ENCODE peak calls at places on chromosomes 11 and 22, in six cellular contexts. N is hypothalamus, H is NCI-H774, Z is HTR-8/SVneo, D is Kasumi-1, I is adipocyte. K is an unnamed sample.
A peak's percentile ranks its signal among the peaks of the same experiment; 100 is the strongest.

GRCh38 chr22:21940521-21940920 is 12.1 kb downstream of the PPM1F start:
- DNase-seq in H (no peak), I (no peak), D (peak; percentile 86), Z (no peak), N (peak; percentile 27), K (no peak)

GRCh38 chr11:67119577-67120391 is 721 bp downstream of the KDM2A start:
- DNase-seq in H (no peak), D (peak; percentile 18), N (peak; percentile 63), Z (no peak), I (peak; percentile 58), K (no peak)

GRCh38 chr22:40951795-40952602 is 821 bp downstream of the RBX1 start:
- DNase-seq in N (no peak), I (peak; percentile 58), H (no peak), Z (no peak), D (peak; percentile 53), K (no peak)

GRCh38 chr11:128871165-128871564 is 4.1 kb upstream of the KCNJ1 start:
- DNase-seq in H (no peak), Z (no peak), I (no peak), N (no peak), D (no peak), K (no peak)

GRCh38 chr11:110093407-110094297 is 460 bp downstream of the ZC3H12C start:
- DNase-seq in D (no peak), Z (peak; percentile 57), H (peak; percentile 55), N (peak; percentile 74), I (peak; percentile 81), K (peak; percentile 89)

GRCh38 chr11:65448074-65448417 is 25.4 kb downstream of the NEAT1 start:
- DNase-seq in N (no peak), D (no peak), I (peak; percentile 22), H (no peak), Z (no peak), K (no peak)

GRCh38 chr11:94774345-94774744 is 6.2 kb downstream of the AMOTL1 start:
- DNase-seq in H (no peak), I (no peak), N (no peak), Z (no peak), D (no peak), K (no peak)

GRCh38 chr11:65551572-65552398 is 6.4 kb downstream of the LTBP3 start:
- DNase-seq in D (peak; percentile 27), N (no peak), Z (no peak), H (peak; percentile 87), I (peak; percentile 52), K (no peak)

GRCh38 chr22:48301421-48301820 is 1526.3 kb downstream of the BRD1 start:
- DNase-seq in I (no peak), D (no peak), Z (no peak), H (no peak), N (no peak), K (no peak)

GRCh38 chr11:117187799-117188481 is 9.4 kb downstream of the SIDT2 start:
- DNase-seq in H (no peak), Z (no peak), I (no peak), D (no peak), N (no peak), K (no peak)

GRCh38 chr11:78557236-78557635 is 17.4 kb downstream of the NARS2 start:
- DNase-seq in H (no peak), Z (no peak), D (no peak), I (no peak), N (no peak), K (no peak)

GRCh38 chr22:48957311-48957986 is 870.2 kb downstream of the BRD1 start:
- DNase-seq in D (no peak), Z (no peak), H (no peak), N (no peak), I (no peak), K (no peak)

GRCh38 chr11:105033344-105033743 is 1.6 kb downstream of the CASP1 start:
- DNase-seq in D (no peak), Z (no peak), I (no peak), N (no peak), H (no peak), K (no peak)

GRCh38 chr22:45629469-45630089 is 42.1 kb upstream of the ATXN10 start:
- DNase-seq in H (peak; percentile 28), D (no peak), Z (no peak), N (no peak), I (no peak), K (no peak)

GRCh38 chr11:119427279-119427678 is 4.3 kb upstream of the THY1 start:
- DNase-seq in H (no peak), I (no peak), Z (no peak), N (no peak), D (no peak), K (no peak)

GRCh38 chr22:46033256-46034200 is 56.6 kb upstream of the WNT7B start:
- DNase-seq in D (no peak), Z (no peak), I (no peak), N (no peak), H (no peak), K (no peak)

GRCh38 chr11:45576461-45577215 is 88.8 kb downstream of the CHST1 start:
- DNase-seq in I (no peak), D (no peak), Z (no peak), N (peak; percentile 57), H (no peak), K (no peak)

GRCh38 chr11:57315491-57315890 is 9.3 kb downstream of the TNKS1BP1 start:
- DNase-seq in H (no peak), I (no peak), Z (no peak), N (no peak), D (peak; percentile 83), K (no peak)

GRCh38 chr22:44132724-44133123 is 48.0 kb upstream of the PARVG start:
- DNase-seq in D (no peak), H (no peak), N (no peak), I (no peak), Z (no peak), K (no peak)

GRCh38 chr22:47773635-47774034 is 1011.2 kb downstream of the TBC1D22A start:
- DNase-seq in H (no peak), Z (no peak), N (no peak), D (no peak), I (no peak), K (no peak)

GRCh38 chr22:17633217-17633997 is 4.9 kb upstream of the ATP6V1E1 start:
- DNase-seq in H (no peak), N (no peak), Z (peak; percentile 34), I (peak; percentile 48), D (no peak), K (no peak)

GRCh38 chr11:93921695-93922468 is 71.5 kb upstream of the VSTM5 start:
- DNase-seq in I (peak; percentile 76), H (peak; percentile 74), D (peak; percentile 87), N (no peak), Z (peak; percentile 60), K (no peak)

GRCh38 chr11:117836077-117836960 is 11.8 kb upstream of the FXYD2 start:
- DNase-seq in D (no peak), Z (no peak), N (no peak), H (no peak), I (no peak), K (no peak)

GRCh38 chr11:102850973-102851745 is 7.8 kb upstream of the MMP3 start:
- DNase-seq in H (no peak), I (peak; percentile 52), N (no peak), Z (peak; percentile 36), D (no peak), K (no peak)

GRCh38 chr11:65498042-65498726 is 661 bp upstream of the MALAT1 start:
- DNase-seq in Z (no peak), N (peak; percentile 40), D (peak; percentile 57), I (peak; percentile 80), H (peak; percentile 74), K (peak; percentile 63)

GRCh38 chr11:74783241-74783871 is 34.7 kb downstream of the RNF169 start:
- DNase-seq in Z (peak; percentile 41), D (peak; percentile 93), I (peak; percentile 54), N (no peak), H (no peak), K (peak; percentile 14)

GRCh38 chr22:38632528-38632927 is 23.7 kb downstream of the FAM227A start:
- DNase-seq in D (no peak), Z (no peak), N (no peak), I (no peak), H (no peak), K (no peak)

GRCh38 chr22:24578355-24579241 is 14.3 kb downstream of the LRRC75B start:
- DNase-seq in N (no peak), D (no peak), I (no peak), Z (no peak), H (no peak), K (no peak)

GRCh38 chr11:44861829-44862545 is 88.7 kb downstream of the TP53I11 start:
- DNase-seq in H (no peak), I (peak; percentile 98), Z (peak; percentile 96), N (peak; percentile 4), D (peak; percentile 58), K (no peak)